ENCODE peak calls at places on chromosomes 4 and X, in seven cellular contexts. P is endothelial cell of umbilical vein, G is spleen, E is left ventricle myocardium inferior, N is fibroblast of lung, K is colonic mucosa, U is iPS DF 6.9. I is an unnamed sample.

GRCh38 chrX:10235851-10236250 is 79.1 kb downstream of the CLCN4 start:
- DNase-seq in P (no peak), G (no peak), E (no peak), N (peak; percentile 91), K (no peak), U (no peak), I (no peak)

GRCh38 chr4:70681730-70682129 is 6.6 kb upstream of the UTP3 start:
- DNase-seq in P (no peak), G (no peak), E (no peak), N (no peak), K (no peak), U (no peak), I (no peak)

GRCh38 chrX:51568586-51568985 is 50.1 kb downstream of the CENPVL3 start:
- DNase-seq in P (no peak), G (no peak), E (no peak), N (peak; percentile 57), K (no peak), U (no peak), I (no peak)

GRCh38 chr4:123304151-123305021 is 92.2 kb upstream of the SPRY1 start:
- DNase-seq in P (no peak), G (no peak), E (peak; percentile 21), N (no peak), K (no peak), U (peak; percentile 64), I (peak; percentile 5)

GRCh38 chrX:149570668-149571067 is 16.6 kb downstream of the MAGEA9B start:
- DNase-seq in P (no peak), G (no peak), E (no peak), N (peak; percentile 39), K (no peak), U (no peak), I (no peak)

GRCh38 chr4:42654606-42655005 is 2.3 kb downstream of the ATP8A1 start:
- DNase-seq in P (peak; percentile 39), G (no peak), E (no peak), N (peak; percentile 82), K (no peak), U (no peak), I (peak; percentile 40)

GRCh38 chrX:155767101-155767878 is 113.9 kb upstream of the VAMP7 start:
- DNase-seq in P (peak; percentile 74), G (no peak), E (peak; percentile 23), N (peak; percentile 84), K (peak; percentile 75), U (peak; percentile 50), I (peak; percentile 23)

GRCh38 chr4:37561803-37562207 is 124.4 kb downstream of the RELL1 start:
- DNase-seq in P (peak; percentile 42), G (no peak), E (no peak), N (peak; percentile 93), K (no peak), U (no peak), I (no peak)

GRCh38 chr4:158678767-158679166 is 6.7 kb downstream of the ETFDH start:
- DNase-seq in P (no peak), G (no peak), E (no peak), N (no peak), K (no peak), U (no peak), I (no peak)

GRCh38 chr4:110270492-110271197 is 72.2 kb upstream of the ELOVL6 start:
- DNase-seq in P (no peak), G (no peak), E (no peak), N (peak; percentile 95), K (no peak), U (no peak), I (no peak)

GRCh38 chrX:31314921-31315320 is 243.1 kb upstream of the FTHL17 start:
- DNase-seq in P (no peak), G (no peak), E (no peak), N (peak; percentile 70), K (no peak), U (no peak), I (no peak)

GRCh38 chrX:119622356-119623232 is 16.4 kb upstream of the NKRF start:
- DNase-seq in P (peak; percentile 93), G (no peak), E (peak; percentile 37), N (peak; percentile 75), K (peak; percentile 49), U (no peak), I (peak; percentile 11)

GRCh38 chrX:78997870-78998558 is 52.8 kb downstream of the P2RY10 start:
- DNase-seq in P (no peak), G (no peak), E (no peak), N (no peak), K (no peak), U (no peak), I (no peak)

GRCh38 chr4:7922466-7922865 is 17.2 kb downstream of the AFAP1 start:
- DNase-seq in P (no peak), G (no peak), E (no peak), N (no peak), K (no peak), U (no peak), I (no peak)

GRCh38 chrX:4674028-4674782 is 960.8 kb upstream of the PRKX start:
- DNase-seq in P (no peak), G (no peak), E (no peak), N (no peak), K (no peak), U (no peak), I (no peak)

GRCh38 chrX:150446151-150446550 is 83.0 kb downstream of the MAMLD1 start:
- DNase-seq in P (peak; percentile 69), G (no peak), E (no peak), N (no peak), K (no peak), U (no peak), I (no peak)

GRCh38 chrX:81229208-81229607 is 27.3 kb downstream of the SH3BGRL start:
- DNase-seq in P (no peak), G (no peak), E (no peak), N (no peak), K (no peak), U (no peak), I (no peak)

GRCh38 chrX:48981178-48981577 is 9.5 kb upstream of the KCND1 start:
- DNase-seq in P (no peak), G (no peak), E (no peak), N (no peak), K (no peak), U (no peak), I (no peak)

GRCh38 chrX:5829060-5829459 is 399.6 kb downstream of the NLGN4X start:
- DNase-seq in P (no peak), G (no peak), E (no peak), N (no peak), K (no peak), U (no peak), I (no peak)

GRCh38 chr4:184745747-184746531 is 12.0 kb upstream of the CENPU start:
- DNase-seq in P (peak; percentile 76), G (no peak), E (peak; percentile 57), N (peak; percentile 61), K (peak; percentile 85), U (no peak), I (peak; percentile 83)

GRCh38 chrX:137428251-137428661 is 137.7 kb upstream of the ZIC3 start:
- DNase-seq in P (no peak), G (no peak), E (no peak), N (no peak), K (no peak), U (no peak), I (no peak)

GRCh38 chr4:73776363-73776762 is 36.0 kb downstream of the CXCL8 start:
- DNase-seq in P (peak; percentile 97), G (no peak), E (no peak), N (peak; percentile 91), K (peak; percentile 41), U (no peak), I (peak; percentile 31)

GRCh38 chrX:97070346-97070745 is 186.6 kb downstream of the RPA4 start:
- DNase-seq in P (no peak), G (no peak), E (no peak), N (peak; percentile 36), K (no peak), U (no peak), I (no peak)

GRCh38 chrX:153725832-153726285 is 1.2 kb downstream of the ABCD1 start:
- DNase-seq in P (no peak), G (no peak), E (no peak), N (no peak), K (no peak), U (no peak), I (no peak)

GRCh38 chr4:146059153-146059552 is 116.4 kb upstream of the LSM6 start:
- DNase-seq in P (no peak), G (no peak), E (no peak), N (no peak), K (no peak), U (no peak), I (no peak)
- H3K4me3 ChIP-seq in P (no peak overlapping the region), G (peak overlapping the region; percentile 23), E (no peak overlapping the region), N (no peak overlapping the region), K (no peak overlapping the region), U (no peak overlapping the region), I (no peak overlapping the region)

GRCh38 chr4:52106701-52107100 is 55.6 kb downstream of the SPATA18 start:
- DNase-seq in P (no peak), G (no peak), E (no peak), N (no peak), K (no peak), U (no peak), I (no peak)

GRCh38 chr4:52106142-52106541 is 55.0 kb downstream of the SPATA18 start:
- DNase-seq in P (no peak), G (no peak), E (no peak), N (no peak), K (no peak), U (no peak), I (no peak)

GRCh38 chr4:52110171-52110570 is 59.1 kb downstream of the SPATA18 start:
- DNase-seq in P (no peak), G (no peak), E (no peak), N (peak; percentile 3), K (no peak), U (no peak), I (no peak)

GRCh38 chr4:52107336-52107735 is 56.2 kb downstream of the SPATA18 start:
- DNase-seq in P (no peak), G (no peak), E (no peak), N (peak; percentile 70), K (no peak), U (no peak), I (no peak)

GRCh38 chr4:52107745-52108144 is 56.6 kb downstream of the SPATA18 start:
- DNase-seq in P (no peak), G (no peak), E (no peak), N (no peak), K (no peak), U (no peak), I (no peak)
- H3K27ac ChIP-seq in P (no peak overlapping the region), G (no peak overlapping the region), E (no peak overlapping the region), N (no peak overlapping the region), K (no peak overlapping the region), U (no peak overlapping the region), I (no peak overlapping the region)

GRCh38 chr4:39712819-39713607 is 15.1 kb downstream of the UBE2K start:
- DNase-seq in P (no peak), G (no peak), E (no peak), N (no peak), K (no peak), U (no peak), I (no peak)
- H3K4me1 ChIP-seq in P (no peaks in the 10 kb centered on the region), G (peaks cover 27% of the 10 kb centered on the region), E (peaks cover 56% of the 10 kb centered on the region), N (peaks cover 2% of the 10 kb centered on the region), K (no peaks in the 10 kb centered on the region), U (no peaks in the 10 kb centered on the region), I (peaks cover 25% of the 10 kb centered on the region)

GRCh38 chrX:88136328-88136727 is 610.7 kb upstream of the CPXCR1 start:
- DNase-seq in P (no peak), G (no peak), E (no peak), N (no peak), K (no peak), U (no peak), I (no peak)

DNA sequence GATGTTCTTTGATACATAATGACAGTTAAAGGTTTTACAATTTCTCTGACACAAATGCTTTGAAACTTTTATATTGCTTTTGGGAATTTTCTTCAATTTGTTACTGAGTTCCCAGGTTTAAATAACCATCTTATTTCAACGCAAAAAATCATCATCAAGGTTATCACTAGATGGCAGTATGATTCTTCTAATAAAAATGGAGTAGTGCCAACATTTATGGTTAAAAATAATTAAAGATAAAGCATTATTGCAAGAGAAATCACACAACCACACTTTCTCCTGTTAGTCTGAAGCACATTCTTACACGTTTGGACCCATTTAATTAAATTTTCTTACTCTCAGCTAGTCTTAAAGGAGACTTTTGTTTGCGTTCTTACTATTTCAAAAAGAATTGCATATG is 611.3 kb upstream of the CPXCR1 start:
- DNase-seq in P (peak; percentile 1), G (no peak), E (no peak), N (no peak), K (no peak), U (no peak), I (no peak)
- H3K4me3 ChIP-seq in P (no peak overlapping the region), G (no peak overlapping the region), E (no peak overlapping the region), N (no peak overlapping the region), K (no peak overlapping the region), U (no peak overlapping the region), I (no peak overlapping the region)